ENCODE peak calls at places on chromosomes 5 and 9, in nine cellular contexts. U, W, B, S, H, T, Y, P and R are unnamed samples.

GRCh38 chr5:154740957-154741356 is 14.2 kb upstream of the LARP1 start:
- DNase-seq in P (no peak), H (no peak), Y (peak; percentile 87), B (no peak), T (peak; percentile 74), S (peak; percentile 24), W (no peak), U (no peak), R (no peak)

GRCh38 chr5:139864716-139865483 is 69.3 kb downstream of the PSD2 start:
- DNase-seq in S (no peak), Y (no peak), W (no peak), T (no peak), H (no peak), P (no peak), U (no peak), B (no peak), R (no peak)

GRCh38 chr9:112810696-112811490 is 60.3 kb downstream of the SNX30 start:
- DNase-seq in Y (no peak), H (no peak), T (no peak), U (no peak), B (no peak), W (no peak), P (no peak), S (no peak), R (no peak)

GRCh38 chr5:40413747-40414146 is 266.0 kb upstream of the PTGER4 start:
- DNase-seq in S (no peak), P (no peak), Y (peak; percentile 76), W (no peak), H (peak; percentile 55), T (no peak), B (no peak), U (no peak), R (no peak)

GRCh38 chr5:79025054-79025465 is 40.0 kb upstream of the ARSB start:
- DNase-seq in B (peak; percentile 19), U (peak; percentile 26), S (peak; percentile 67), T (peak; percentile 77), P (peak; percentile 73), W (no peak), H (peak; percentile 68), Y (peak; percentile 74), R (no peak)

GRCh38 chr5:78899922-78900362 is 85.2 kb downstream of the ARSB start:
- DNase-seq in U (peak; percentile 28), P (peak; percentile 55), S (no peak), T (peak; percentile 38), H (peak; percentile 77), B (no peak), W (no peak), Y (peak; percentile 64), R (no peak)

GRCh38 chr5:113608113-113608551 is 94.6 kb downstream of the YTHDC2 start:
- DNase-seq in P (no peak), H (peak; percentile 11), S (no peak), T (peak; percentile 9), U (no peak), B (no peak), Y (peak; percentile 21), W (no peak), R (no peak)

GRCh38 chr5:146068136-146068717 is 37.1 kb downstream of the PLAC8L1 start:
- DNase-seq in P (no peak), H (no peak), U (no peak), S (no peak), Y (no peak), W (no peak), T (no peak), B (no peak), R (no peak)

GRCh38 chr9:91159664-91160121 is 202.0 kb downstream of the AUH start:
- DNase-seq in H (no peak), S (no peak), W (no peak), Y (no peak), B (no peak), U (no peak), T (no peak), P (no peak), R (no peak)

GRCh38 chr9:133731876-133732321 is 6.3 kb downstream of the SARDH start:
- DNase-seq in W (peak; percentile 23), S (no peak), T (peak; percentile 85), P (peak; percentile 93), H (peak; percentile 49), U (no peak), B (no peak), Y (peak; percentile 54), R (no peak)

GRCh38 chr9:10661994-10662393 is 49.2 kb upstream of the PTPRD start:
- DNase-seq in S (no peak), T (no peak), B (no peak), U (no peak), Y (no peak), P (no peak), H (no peak), W (no peak), R (no peak)

GRCh38 chr9:71921190-71921814 is 9.9 kb downstream of the C9orf85 start:
- DNase-seq in P (no peak), T (no peak), H (no peak), Y (no peak), U (no peak), B (no peak), W (no peak), S (no peak), R (no peak)